ENCODE peak calls at places on chromosomes 12 and 14, in four cellular contexts. One of them, this sample, is unnamed.

GRCh38 chr14:65575389-65575788 is 162.9 kb downstream of the FUT8 start:
- DNase-seq in HepG2: no peak
- DNase-seq in suprapubic skin: no peak
- DNase-seq in brain microvascular endothelial cell: no peak
- DNase-seq in this sample: no peak

GRCh38 chr14:64174922-64175782 is 119.0 kb downstream of the ESR2 start:
- DNase-seq in HepG2: no peak
- DNase-seq in suprapubic skin: no peak
- DNase-seq in brain microvascular endothelial cell: no peak
- DNase-seq in this sample: no peak

GRCh38 chr12:54220092-54220557 is 31.3 kb upstream of the SMUG1 start:
- DNase-seq in HepG2: peak
- DNase-seq in suprapubic skin: no peak
- DNase-seq in brain microvascular endothelial cell: peak
- DNase-seq in this sample: peak

GRCh38 chr12:120639771-120640721 is at the start of gene CABP1:
- DNase-seq in suprapubic skin: no peak
- DNase-seq in HepG2: peak
- DNase-seq in brain microvascular endothelial cell: no peak
- DNase-seq in this sample: no peak

GRCh38 chr14:101922866-101923265 is 41.5 kb upstream of the DYNC1H1 start:
- DNase-seq in HepG2: no peak
- DNase-seq in brain microvascular endothelial cell: no peak
- DNase-seq in suprapubic skin: no peak
- DNase-seq in this sample: no peak

GRCh38 chr12:17992002-17992656 is 97.9 kb downstream of the RERGL start:
- DNase-seq in suprapubic skin: no peak
- DNase-seq in HepG2: peak
- DNase-seq in brain microvascular endothelial cell: peak
- DNase-seq in this sample: no peak

GRCh38 chr12:108133482-108133881 is 4.4 kb downstream of the WSCD2 start:
- DNase-seq in brain microvascular endothelial cell: no peak
- DNase-seq in suprapubic skin: no peak
- DNase-seq in HepG2: no peak
- DNase-seq in this sample: no peak

GRCh38 chr12:52148541-52149181 is 43.2 kb downstream of the KRT80 start:
- DNase-seq in HepG2: no peak
- DNase-seq in brain microvascular endothelial cell: no peak
- DNase-seq in suprapubic skin: no peak
- DNase-seq in this sample: no peak

GRCh38 chr12:97805086-97805485 is 342.5 kb downstream of the RMST start:
- DNase-seq in brain microvascular endothelial cell: no peak
- DNase-seq in HepG2: no peak
- DNase-seq in suprapubic skin: no peak
- DNase-seq in this sample: no peak

GRCh38 chr12:119423285-119423684 is 88.8 kb downstream of the CCDC60 start:
- DNase-seq in brain microvascular endothelial cell: no peak
- DNase-seq in HepG2: no peak
- DNase-seq in suprapubic skin: no peak
- DNase-seq in this sample: no peak

GRCh38 chr12:130826151-130826801 is 12.8 kb downstream of the STX2 start:
- DNase-seq in suprapubic skin: peak
- DNase-seq in brain microvascular endothelial cell: peak
- DNase-seq in HepG2: peak
- DNase-seq in this sample: no peak

GRCh38 chr14:96565811-96566210 is 63.6 kb downstream of the PAPOLA start:
- DNase-seq in HepG2: no peak
- DNase-seq in suprapubic skin: no peak
- DNase-seq in brain microvascular endothelial cell: no peak
- DNase-seq in this sample: no peak

GRCh38 chr12:124411953-124412645 is 117.2 kb downstream of the RFLNA start:
- DNase-seq in HepG2: no peak
- DNase-seq in suprapubic skin: no peak
- DNase-seq in brain microvascular endothelial cell: no peak
- DNase-seq in this sample: no peak

GRCh38 chr12:75481774-75482173 is 1.2 kb downstream of the GLIPR1 start:
- DNase-seq in HepG2: no peak
- DNase-seq in suprapubic skin: no peak
- DNase-seq in brain microvascular endothelial cell: peak
- DNase-seq in this sample: no peak

GRCh38 chr12:4911316-4911994 is 1.8 kb downstream of the KCNA1 start:
- DNase-seq in HepG2: no peak
- DNase-seq in suprapubic skin: no peak
- DNase-seq in brain microvascular endothelial cell: no peak
- DNase-seq in this sample: no peak

GRCh38 chr12:20624718-20625117 is 70.4 kb upstream of the SLCO1C1 start:
- DNase-seq in suprapubic skin: no peak
- DNase-seq in brain microvascular endothelial cell: peak
- DNase-seq in HepG2: peak
- DNase-seq in this sample: no peak

GRCh38 chr14:100361626-100362025 is 38.5 kb downstream of the SLC25A47 start:
- DNase-seq in brain microvascular endothelial cell: no peak
- DNase-seq in suprapubic skin: no peak
- DNase-seq in HepG2: no peak
- DNase-seq in this sample: no peak

GRCh38 chr12:58920102-58920955 is at the start of gene LRIG3:
- DNase-seq in suprapubic skin: peak
- DNase-seq in brain microvascular endothelial cell: peak
- DNase-seq in HepG2: peak
- DNase-seq in this sample: peak
- TF ChIP-seq CTCF in suprapubic skin: no peak
- TF ChIP-seq CTCF in brain microvascular endothelial cell: peak
- TF ChIP-seq CTCF in HepG2: peak
- TF ChIP-seq CTCF in this sample: no peak

GRCh38 chr14:83217492-83217891 is 1683.8 kb upstream of the SEL1L start:
- DNase-seq in suprapubic skin: no peak
- DNase-seq in brain microvascular endothelial cell: peak
- DNase-seq in HepG2: no peak
- DNase-seq in this sample: no peak
- TF ChIP-seq CTCF in suprapubic skin: no peak
- TF ChIP-seq CTCF in brain microvascular endothelial cell: no peak
- TF ChIP-seq CTCF in HepG2: no peak
- TF ChIP-seq CTCF in this sample: no peak

GRCh38 chr14:103727313-103728000 is 11.8 kb downstream of the ZFYVE21 start:
- DNase-seq in HepG2: no peak
- DNase-seq in brain microvascular endothelial cell: no peak
- DNase-seq in suprapubic skin: no peak
- DNase-seq in this sample: no peak
- TF ChIP-seq CTCF in HepG2: no peak
- TF ChIP-seq CTCF in brain microvascular endothelial cell: no peak
- TF ChIP-seq CTCF in suprapubic skin: no peak
- TF ChIP-seq CTCF in this sample: no peak

DNA sequence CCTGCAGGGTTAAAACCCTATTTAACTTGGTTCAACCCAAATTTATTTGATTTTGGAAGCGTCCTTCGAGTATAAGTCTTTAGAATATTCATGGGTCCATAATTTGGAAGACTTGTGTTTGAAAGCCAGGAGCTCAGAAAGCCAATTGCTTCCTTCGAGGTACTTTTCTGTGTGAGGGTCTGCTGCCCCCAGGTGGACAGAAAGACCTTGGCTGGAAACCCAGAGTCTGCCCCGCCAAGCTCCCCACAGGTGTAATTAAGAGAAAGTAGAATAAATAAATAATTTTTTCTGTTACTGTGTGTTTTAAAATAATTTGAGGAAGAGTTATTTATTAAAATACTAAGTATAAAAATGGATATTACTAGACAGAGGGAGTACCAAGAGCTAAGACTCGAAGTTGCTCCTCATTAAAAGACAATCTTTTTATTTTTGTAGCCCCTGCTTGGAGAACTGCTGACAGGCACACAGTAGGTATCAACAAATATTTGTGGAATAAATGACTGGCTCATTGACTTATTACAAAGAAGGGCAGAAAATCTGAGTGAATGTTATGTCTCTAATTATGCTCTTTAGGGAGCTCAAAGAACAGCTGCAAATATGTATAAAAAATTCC is 105.8 kb downstream of the PAH start:
- DNase-seq in HepG2: peak
- DNase-seq in suprapubic skin: no peak
- DNase-seq in brain microvascular endothelial cell: no peak
- DNase-seq in this sample: no peak
- TF ChIP-seq CTCF in HepG2: peak
- TF ChIP-seq CTCF in suprapubic skin: no peak
- TF ChIP-seq CTCF in brain microvascular endothelial cell: peak
- TF ChIP-seq CTCF in this sample: no peak

GRCh38 chr14:61468063-61468825 is 146.9 kb downstream of the PRKCH start:
- DNase-seq in brain microvascular endothelial cell: no peak
- DNase-seq in suprapubic skin: no peak
- DNase-seq in HepG2: no peak
- DNase-seq in this sample: no peak

GRCh38 chr14:61469771-61470170 is 148.4 kb downstream of the PRKCH start:
- DNase-seq in HepG2: no peak
- DNase-seq in suprapubic skin: no peak
- DNase-seq in brain microvascular endothelial cell: no peak
- DNase-seq in this sample: no peak

GRCh38 chr14:61467281-61467680 is 145.9 kb downstream of the PRKCH start:
- DNase-seq in suprapubic skin: no peak
- DNase-seq in brain microvascular endothelial cell: no peak
- DNase-seq in HepG2: no peak
- DNase-seq in this sample: no peak

GRCh38 chr14:61466249-61466904 is 145.0 kb downstream of the PRKCH start:
- DNase-seq in HepG2: peak
- DNase-seq in brain microvascular endothelial cell: peak
- DNase-seq in suprapubic skin: no peak
- DNase-seq in this sample: peak

GRCh38 chr14:61466905-61467280 is 145.5 kb downstream of the PRKCH start:
- DNase-seq in brain microvascular endothelial cell: no peak
- DNase-seq in HepG2: no peak
- DNase-seq in suprapubic skin: no peak
- DNase-seq in this sample: no peak
- TF ChIP-seq CTCF in brain microvascular endothelial cell: no peak
- TF ChIP-seq CTCF in HepG2: no peak
- TF ChIP-seq CTCF in suprapubic skin: no peak
- TF ChIP-seq CTCF in this sample: no peak